ENCODE peak calls at places on chromosomes 11 and 22, in six cellular contexts. A is pancreas; P is colonic mucosa; X is testis; M is CD4-positive, CD25-positive, alpha-beta regulatory T cell; D is hepatocyte. J is an unnamed sample. For H3K36me3, the result is how much of the 10 kb centered on the place peaks cover.

GRCh38 chr11:59545179-59546020 is 34.1 kb downstream of the OR4D9 start:
- DNase-seq in M (no peak), A (no peak), D (no peak), P (no peak), X (no peak), J (no peak)

GRCh38 chr11:111320728-111321568 is 22.6 kb downstream of the POU2AF3 start:
- DNase-seq in P (no peak), X (no peak), M (no peak), A (peak), D (peak), J (no peak)

GRCh38 chr22:30802202-30803166 is 107.8 kb downstream of the OSBP2 start:
- DNase-seq in X (peak), M (peak), P (peak), D (peak), A (peak), J (peak)

GRCh38 chr11:78208257-78209165 is 19.8 kb downstream of the USP35 start:
- DNase-seq in P (no peak), X (no peak), M (no peak), D (no peak), A (peak), J (no peak)

GRCh38 chr11:11782532-11783110 is 59.2 kb upstream of the USP47 start:
- DNase-seq in X (peak), D (no peak), M (no peak), A (no peak), P (peak), J (no peak)

GRCh38 chr11:105219670-105220069 is 80.1 kb upstream of the CARD18 start:
- DNase-seq in X (no peak), A (no peak), D (no peak), M (no peak), P (no peak), J (no peak)

GRCh38 chr11:101188801-101189200 is 59.2 kb upstream of the PGR start:
- DNase-seq in P (no peak), D (no peak), M (no peak), A (no peak), X (no peak), J (no peak)

GRCh38 chr11:123238297-123238696 is 43.2 kb upstream of the CLMP start:
- DNase-seq in M (no peak), A (no peak), P (peak), X (no peak), D (peak), J (no peak)

GRCh38 chr11:64856382-64857227 is 12.2 kb upstream of the CDC42BPG start:
- DNase-seq in X (no peak), A (peak), D (peak), P (peak), M (no peak), J (no peak)

GRCh38 chr11:2306971-2307732 is 5.3 kb downstream of the TSPAN32 start:
- DNase-seq in P (no peak), D (no peak), X (no peak), M (no peak), A (peak), J (peak)

GRCh38 chr11:114172871-114173444 is 113.4 kb downstream of the ZBTB16 start:
- DNase-seq in X (no peak), A (no peak), D (no peak), P (no peak), M (no peak), J (no peak)

GRCh38 chr11:7251836-7252682 is at the start of gene SYT9:
- DNase-seq in X (peak), P (peak), D (peak), M (no peak), A (peak), J (peak)

GRCh38 chr11:128334311-128335044 is 252.9 kb downstream of the ETS1 start:
- DNase-seq in A (no peak), P (no peak), D (peak), M (no peak), X (no peak), J (no peak)

GRCh38 chr22:43090130-43090789 is 1.1 kb upstream of the TTLL1 start:
- DNase-seq in P (peak), M (peak), X (peak), D (peak), A (no peak), J (peak)

GRCh38 chr22:22786301-22787115 is 101.1 kb upstream of the IGLL5 start:
- DNase-seq in A (no peak), M (no peak), D (peak), P (no peak), X (no peak), J (no peak)

GRCh38 chr22:50473088-50473487 is 1.7 kb downstream of the SBF1 start:
- DNase-seq in P (peak), D (no peak), M (peak), X (no peak), A (peak), J (peak)

GRCh38 chr11:31882951-31883392 is 71.8 kb upstream of the PAX6 start:
- DNase-seq in M (no peak), P (no peak), A (no peak), X (no peak), D (no peak), J (peak)

GRCh38 chr11:62919898-62920640 is 1.1 kb downstream of the CHRM1 start:
- DNase-seq in P (no peak), D (no peak), X (no peak), M (no peak), A (no peak), J (peak)
- H3K4me3 ChIP-seq in P (no peak), D (no peak), X (no peak), M (no peak), A (no peak), J (no peak)

GRCh38 chr22:20802452-20802851 is 28.5 kb downstream of the SERPIND1 start:
- DNase-seq in M (no peak), D (no peak), A (no peak), P (no peak), X (no peak), J (no peak)

GRCh38 chr22:20798974-20799373 is 25.1 kb downstream of the SERPIND1 start:
- DNase-seq in X (no peak), D (no peak), M (no peak), P (no peak), A (no peak), J (no peak)

GRCh38 chr22:20796731-20797130 is 22.8 kb downstream of the SERPIND1 start:
- DNase-seq in M (no peak), P (no peak), X (no peak), D (no peak), A (no peak), J (no peak)

GRCh38 chr22:20798218-20798617 is 24.3 kb downstream of the SERPIND1 start:
- DNase-seq in P (no peak), X (no peak), D (no peak), M (no peak), A (no peak), J (no peak)

GRCh38 chr22:20799449-20799848 is 25.5 kb downstream of the SERPIND1 start:
- DNase-seq in P (no peak), X (no peak), D (no peak), M (no peak), A (no peak), J (no peak)
- H3K36me3 ChIP-seq in P (under half), X (under half), D (under half), M (half or more), A (under half), J (under half)

DNA sequence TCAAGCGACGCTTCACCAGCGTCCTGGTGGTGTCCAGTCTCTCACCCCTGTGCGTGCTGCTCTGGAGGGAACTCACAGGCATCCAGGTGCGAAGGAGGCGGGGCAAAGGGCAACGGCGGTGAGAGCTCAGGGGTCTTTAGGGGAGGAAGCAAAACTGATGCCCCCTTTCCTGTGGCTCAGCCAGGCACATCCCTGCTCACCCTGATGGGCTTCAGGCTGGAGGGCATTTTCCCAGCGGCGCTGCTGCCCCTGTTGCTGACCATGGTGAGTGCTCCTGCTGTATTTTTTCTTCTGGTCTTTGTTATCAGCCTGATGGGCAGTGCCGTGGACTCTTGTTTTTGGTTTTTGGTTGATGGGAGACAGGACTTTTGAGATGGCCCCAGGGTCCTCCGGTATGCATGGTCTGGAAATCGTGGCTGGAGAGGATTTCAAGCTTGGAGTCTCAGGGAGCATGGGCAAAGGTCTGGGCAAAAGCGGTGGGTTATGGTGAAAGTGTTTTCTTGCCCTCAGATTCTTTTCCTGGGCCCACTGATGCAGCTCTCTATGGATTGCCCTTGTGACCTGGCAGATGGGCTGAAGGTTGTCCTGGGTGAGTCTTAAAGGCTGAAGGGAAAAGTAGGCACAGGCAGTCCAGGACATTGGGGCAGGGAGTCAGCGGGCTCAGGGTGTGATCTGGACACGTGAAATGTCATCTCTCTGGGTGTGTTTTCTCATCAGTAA is 695 bp downstream of the RCE1 start:
- DNase-seq in A (no peak), X (no peak), M (no peak), P (no peak), D (no peak), J (no peak)
- H3K4me3 ChIP-seq in A (peak), X (peak), M (peak), P (peak), D (peak), J (peak)

DNA sequence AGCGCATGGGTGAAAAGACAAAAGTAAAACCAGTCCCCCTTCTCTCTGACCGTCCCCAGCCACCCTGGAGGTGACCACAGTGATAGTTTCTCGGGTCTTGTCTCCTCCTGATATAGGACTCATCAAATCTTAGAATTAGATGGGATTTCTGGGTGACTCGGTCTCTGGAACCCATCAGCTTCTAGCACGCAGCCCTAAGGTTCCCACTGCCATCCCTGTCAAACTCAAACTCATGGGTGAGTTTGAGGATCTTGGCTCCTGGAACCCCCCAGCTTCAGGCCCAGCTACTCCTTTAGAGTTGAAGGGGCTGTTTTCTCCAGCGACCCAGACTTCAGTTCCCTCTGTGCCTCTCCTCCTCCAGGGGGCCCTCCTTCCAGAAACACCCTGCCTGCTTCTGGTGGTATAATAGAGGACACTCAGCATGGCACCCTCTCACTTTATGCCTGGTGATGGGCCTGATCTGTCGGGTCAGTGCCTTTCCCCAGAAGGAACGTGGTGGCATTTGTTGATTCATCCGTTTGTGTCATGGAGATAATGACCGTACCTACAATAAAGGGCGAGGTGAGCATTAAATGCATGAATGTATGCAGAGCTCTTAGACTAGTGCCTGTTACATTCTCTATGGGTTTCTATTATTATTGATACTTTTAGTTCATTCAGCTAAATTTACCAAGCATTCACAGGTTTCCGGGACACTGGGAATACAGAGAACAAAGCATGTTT is 31.7 kb downstream of the MCM5 start:
- DNase-seq in M (no peak), X (no peak), D (no peak), A (no peak), P (no peak), J (no peak)
- H3K36me3 ChIP-seq in M (under half), X (under half), D (under half), A (under half), P (under half), J (under half)

GRCh38 chr22:17994424-17995108 is 29.8 kb downstream of the MICAL3 start:
- DNase-seq in D (no peak), M (no peak), P (no peak), X (no peak), A (peak), J (no peak)
- H3K4me3 ChIP-seq in D (no peak), M (no peak), P (no peak), X (no peak), A (no peak), J (no peak)

GRCh38 chr22:24432059-24432853 is 4.9 kb downstream of the ADORA2A start:
- DNase-seq in X (peak), A (peak), D (peak), M (no peak), P (peak), J (no peak)
- H3K36me3 ChIP-seq in X (under half), A (under half), D (under half), M (under half), P (under half), J (under half)

GRCh38 chr11:20112291-20113146 is 47.8 kb downstream of the DBX1 start:
- DNase-seq in D (peak), M (no peak), X (peak), P (peak), A (peak), J (no peak)
- H3K4me3 ChIP-seq in D (no peak), M (no peak), X (no peak), P (no peak), A (no peak), J (no peak)

GRCh38 chr11:125892994-125893393 is 5.5 kb downstream of the HYLS1 start:
- DNase-seq in M (no peak), X (no peak), D (no peak), A (no peak), P (no peak), J (no peak)
- H3K36me3 ChIP-seq in M (under half), X (under half), D (under half), A (under half), P (under half), J (under half)

J was measured in H7.